ENCODE peak calls at places on chromosomes 7 and 10, in five cellular contexts. T, L, P, W and V are unnamed samples.

GRCh38 chr7:90701771-90702170 is 105.7 kb downstream of the CDK14 start:
- DNase-seq in T (no peak), L (peak; percentile 14), P (no peak), W (no peak), V (no peak)

GRCh38 chr10:7159928-7160327 is 250.9 kb downstream of the SFMBT2 start:
- DNase-seq in T (no peak), L (no peak), P (no peak), W (no peak), V (no peak)

GRCh38 chr10:4684434-4684833 is 141.6 kb upstream of the AKR1E2 start:
- DNase-seq in T (peak; percentile 70), L (no peak), P (no peak), W (no peak), V (no peak)

GRCh38 chr10:69906425-69906824 is 104.7 kb downstream of the COL13A1 start:
- DNase-seq in T (no peak), L (no peak), P (no peak), W (no peak), V (no peak)

GRCh38 chr10:110392860-110393732 is 88.4 kb upstream of the SMNDC1 start:
- DNase-seq in T (peak; percentile 28), L (no peak), P (no peak), W (no peak), V (no peak)

GRCh38 chr7:28671526-28671925 is 259.2 kb downstream of the CREB5 start:
- DNase-seq in T (no peak), L (no peak), P (no peak), W (no peak), V (no peak)

GRCh38 chr7:158135931-158136330 is 451.7 kb downstream of the PTPRN2 start:
- DNase-seq in T (no peak), L (no peak), P (no peak), W (no peak), V (no peak)

GRCh38 chr7:45001138-45001694 is 1.2 kb downstream of the CCM2 start:
- DNase-seq in T (peak; percentile 54), L (no peak), P (no peak), W (no peak), V (no peak)

GRCh38 chr10:48542471-48543210 is 62.2 kb downstream of the ARHGAP22 start:
- DNase-seq in T (no peak), L (no peak), P (no peak), W (no peak), V (no peak)

DNA sequence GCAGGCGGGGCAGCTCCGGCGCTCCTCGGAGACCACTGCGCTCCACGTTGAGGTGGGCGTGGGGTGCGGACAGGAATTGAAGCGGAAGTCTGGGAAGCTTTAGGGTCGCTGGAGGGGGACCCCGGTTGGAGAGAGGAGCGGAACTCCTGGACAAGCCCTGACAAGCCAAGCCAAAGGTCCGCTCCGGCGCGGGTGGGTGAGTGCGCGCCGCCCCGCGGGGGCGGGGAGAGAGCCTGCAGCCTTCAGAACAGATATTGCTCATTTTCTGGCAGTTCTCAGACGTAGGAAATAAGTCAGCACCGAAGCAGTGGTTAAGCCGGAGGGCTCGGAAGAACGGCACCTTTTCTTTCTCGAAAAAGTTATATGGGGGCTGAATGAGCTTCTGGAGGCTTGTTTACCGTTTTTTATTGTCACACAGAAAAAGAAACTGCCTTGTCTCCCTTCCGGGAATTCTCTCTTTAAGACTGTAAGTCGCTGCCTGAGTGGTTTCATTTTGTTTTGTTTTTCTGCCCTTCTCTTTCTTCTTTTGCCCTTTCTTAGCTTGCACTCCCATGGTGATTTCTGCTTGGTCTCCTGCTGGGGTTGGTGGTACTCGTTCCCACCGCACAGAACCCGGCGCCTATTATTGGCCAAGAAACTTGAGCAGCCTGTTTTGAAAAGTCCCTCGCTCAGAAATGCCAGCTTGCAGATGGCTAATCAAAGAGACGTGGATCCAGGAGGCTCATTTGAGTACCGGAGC is 732 bp downstream of the FAS start:
- DNase-seq in T (peak; percentile 76), L (peak; percentile 51), P (peak; percentile 12), W (peak; percentile 80), V (peak; percentile 32)
- TF ChIP-seq CTCF in T (no peak), L (no peak), P (no peak), W (peak; percentile 24), V (peak; percentile 5)

DNA sequence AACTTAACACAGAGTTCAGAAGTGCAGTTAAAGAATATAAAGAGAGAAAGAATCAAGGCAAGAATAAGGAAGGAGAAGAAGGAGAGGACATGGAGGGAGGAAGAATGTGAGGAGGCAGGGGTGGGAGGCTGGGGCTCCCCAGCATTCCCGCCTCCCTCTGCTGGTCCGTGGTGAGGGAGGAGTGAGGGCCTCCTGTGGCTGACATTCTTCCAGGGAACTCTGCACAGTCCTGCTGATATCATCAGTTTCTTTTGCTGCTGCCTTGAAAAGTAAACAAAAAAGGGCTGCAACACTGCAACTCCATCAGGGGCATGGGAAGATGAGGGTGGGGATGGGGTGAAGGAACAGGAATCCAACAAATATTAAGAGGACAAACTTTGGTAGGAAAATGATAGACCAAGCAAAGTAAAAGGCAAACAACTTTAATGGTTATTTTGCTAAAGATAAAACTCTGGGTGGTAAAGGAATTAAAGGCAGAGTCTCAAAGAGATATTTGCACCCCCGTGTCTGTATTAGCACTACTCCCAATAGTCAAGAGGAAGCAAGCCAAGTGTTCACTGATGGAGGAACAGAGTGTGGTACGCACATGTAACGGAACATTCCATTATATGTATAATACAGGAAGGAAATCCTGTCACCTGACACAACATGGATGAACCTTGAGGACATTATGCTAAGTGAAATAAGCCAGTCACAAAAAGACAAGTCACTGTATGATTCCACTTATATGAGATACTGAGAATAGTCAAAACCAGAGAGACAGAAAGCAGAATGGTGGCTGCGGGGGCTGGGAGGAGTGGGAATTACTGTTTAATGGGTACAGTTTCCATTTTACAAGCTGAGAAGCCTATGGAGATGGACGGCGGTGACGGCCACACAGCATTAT is 8.0 kb upstream of the SPOCK2 start:
- DNase-seq in T (peak; percentile 56), L (no peak), P (no peak), W (no peak), V (no peak)
- TF ChIP-seq CTCF in T (no peak), L (no peak), P (no peak), W (no peak), V (no peak)

GRCh38 chr10:84574101-84574500 is 245.7 kb downstream of the CCSER2 start:
- DNase-seq in T (no peak), L (no peak), P (no peak), W (no peak), V (no peak)
- TF ChIP-seq CTCF in T (no peak), L (no peak), P (peak; percentile 29), W (no peak), V (no peak)

GRCh38 chr7:95396136-95397032 is at the start of gene PON3:
- DNase-seq in T (no peak), L (no peak), P (no peak), W (peak; percentile 77), V (no peak)
- TF ChIP-seq CTCF in T (no peak), L (no peak), P (no peak), W (peak; percentile 39), V (no peak)

DNA sequence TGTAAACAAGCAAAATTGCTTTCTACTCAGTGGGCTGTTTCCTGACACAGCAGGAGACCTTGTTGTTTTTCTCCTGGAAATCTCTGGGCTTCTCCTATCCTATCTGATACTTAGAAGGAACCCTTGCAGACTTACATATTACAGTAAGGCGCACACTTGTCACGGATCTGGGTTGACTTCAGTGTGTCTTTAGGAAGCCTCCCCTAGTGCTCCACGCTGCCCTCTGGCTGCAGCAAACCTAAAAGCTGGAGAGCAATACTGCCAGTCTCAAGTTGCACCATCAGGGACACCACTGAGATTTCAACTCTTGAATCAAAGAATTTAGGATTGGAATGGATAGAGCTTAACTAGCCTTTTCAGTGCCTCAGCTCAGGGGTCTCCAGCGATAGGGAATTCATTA is 495.3 kb downstream of the LRMDA start:
- DNase-seq in T (no peak), L (no peak), P (no peak), W (no peak), V (no peak)
- TF ChIP-seq CTCF in T (no peak), L (no peak), P (no peak), W (no peak), V (no peak)

GRCh38 chr7:100965051-100965722 is 4.2 kb upstream of the MUC12 start:
- DNase-seq in T (no peak), L (no peak), P (no peak), W (no peak), V (no peak)

GRCh38 chr7:100965723-100966541 is 3.4 kb upstream of the MUC12 start:
- DNase-seq in T (peak; percentile 25), L (peak; percentile 100), P (peak; percentile 97), W (peak; percentile 85), V (no peak)

GRCh38 chr7:100968031-100968430 is 1.3 kb upstream of the MUC12 start:
- DNase-seq in T (no peak), L (no peak), P (no peak), W (no peak), V (no peak)

GRCh38 chr7:100967292-100967863 is 2.0 kb upstream of the MUC12 start:
- DNase-seq in T (no peak), L (no peak), P (no peak), W (no peak), V (no peak)

DNA sequence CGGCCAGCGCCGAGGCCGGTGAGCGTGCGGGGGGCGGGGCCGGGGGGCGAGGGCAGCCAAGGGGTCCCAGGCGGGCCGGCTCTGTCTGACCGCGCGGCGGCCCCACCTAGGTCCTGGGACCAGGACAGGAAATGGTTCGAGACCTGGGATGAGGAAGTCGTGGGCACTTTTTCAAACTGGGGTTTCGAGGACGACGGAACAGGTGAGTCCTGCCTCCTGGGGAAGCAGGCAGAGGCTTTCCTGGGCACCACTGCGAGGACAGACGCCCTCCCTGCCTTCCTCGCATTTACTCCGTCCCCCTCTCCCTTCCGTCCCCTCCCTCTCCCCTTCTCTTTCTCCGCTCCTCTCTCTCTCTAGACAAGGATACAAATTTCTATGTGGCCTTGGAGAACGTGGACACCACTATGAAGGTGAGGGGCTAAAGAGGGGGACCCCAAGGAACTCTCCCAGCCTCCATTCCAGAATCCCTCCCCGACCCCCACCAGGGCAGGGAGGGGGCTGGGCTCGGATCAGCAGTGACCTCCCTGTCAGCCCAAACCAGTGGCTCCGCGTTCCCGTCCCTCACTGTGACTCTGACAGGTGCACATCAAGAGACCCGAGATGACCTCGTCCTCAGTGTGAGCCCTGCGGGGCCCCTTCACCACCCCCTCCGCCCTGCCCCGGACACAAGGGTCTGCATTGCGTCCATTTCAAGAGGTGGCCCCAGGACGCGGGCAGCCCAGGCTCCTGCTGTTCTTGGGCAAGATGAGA is 2.6 kb upstream of the MUC12 start:
- DNase-seq in T (no peak), L (no peak), P (no peak), W (no peak), V (no peak)
- TF ChIP-seq CTCF in T (no peak), L (no peak), P (peak; percentile 6), W (no peak), V (no peak)

DNA sequence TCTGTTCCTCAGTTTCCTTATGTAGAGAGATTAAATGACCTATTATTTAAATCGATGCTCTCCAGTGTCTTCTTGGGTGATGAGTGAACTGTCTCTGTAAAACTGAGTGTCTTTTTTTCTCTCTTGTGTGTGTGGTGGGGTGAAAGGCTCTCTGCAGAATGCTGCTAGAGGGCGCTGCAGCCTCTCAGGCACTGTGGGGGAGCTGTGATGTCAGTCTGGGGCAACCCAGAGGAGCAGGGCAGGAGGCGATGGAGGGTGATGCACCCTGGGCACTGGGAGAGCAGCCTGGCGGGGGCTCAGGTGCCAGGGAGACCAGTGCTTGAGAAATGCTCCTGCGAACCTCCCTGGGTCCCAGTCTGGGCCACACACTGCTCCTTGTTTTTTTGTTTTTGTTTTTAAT is 110.1 kb upstream of the POM121L12 start:
- DNase-seq in T (no peak), L (no peak), P (no peak), W (no peak), V (no peak)
- TF ChIP-seq CTCF in T (no peak), L (no peak), P (no peak), W (no peak), V (no peak)